ENCODE peak calls at places on chromosomes 5 and 9, in nine cellular contexts. L is astrocyte of the spinal cord, A is cardiac fibroblast, E is tibial artery, J is NT2/D1, H is fibroblast of pulmonary artery, Q is HL-60, F is kidney epithelial cell, B is GM06990. G is an unnamed sample.

GRCh38 chr9:119639287-119639955 is 270.2 kb upstream of the BRINP1 start:
- DNase-seq in L (peak), A (peak), E (no peak), J (peak), H (peak), Q (no peak), F (peak), B (no peak), G (no peak)

GRCh38 chr5:177113566-177114424 is 19.8 kb upstream of the NSD1 start:
- DNase-seq in L (peak), A (peak), E (peak), J (no peak), H (peak), Q (peak), F (no peak), B (peak), G (peak)

GRCh38 chr9:116639251-116639741 is 47.8 kb upstream of the TRIM32 start:
- DNase-seq in L (peak), A (peak), E (no peak), J (no peak), H (peak), Q (no peak), F (no peak), B (no peak), G (no peak)

GRCh38 chr5:96081276-96081858 is 119.7 kb upstream of the ELL2 start:
- DNase-seq in L (no peak), A (peak), E (no peak), J (no peak), H (peak), Q (no peak), F (no peak), B (no peak), G (no peak)

GRCh38 chr5:102528600-102528999 is 29.8 kb upstream of the SLCO6A1 start:
- DNase-seq in L (no peak), A (peak), E (no peak), J (no peak), H (peak), Q (no peak), F (no peak), B (no peak), G (no peak)

GRCh38 chr9:132673355-132673754 is 3.1 kb downstream of the GTF3C4 start:
- DNase-seq in L (peak), A (peak), E (no peak), J (no peak), H (peak), Q (no peak), F (no peak), B (no peak), G (no peak)

GRCh38 chr5:180969406-180969805 is 19.2 kb upstream of the BTNL3 start:
- DNase-seq in L (no peak), A (no peak), E (no peak), J (no peak), H (no peak), Q (no peak), F (no peak), B (no peak), G (no peak)

GRCh38 chr5:60633336-60633735 is 66.6 kb downstream of the DEPDC1B start:
- DNase-seq in L (peak), A (peak), E (no peak), J (no peak), H (peak), Q (no peak), F (no peak), B (no peak), G (no peak)

GRCh38 chr9:26324787-26325186 is 567.8 kb downstream of the CAAP1 start:
- DNase-seq in L (no peak), A (no peak), E (no peak), J (no peak), H (peak), Q (no peak), F (no peak), B (no peak), G (no peak)

GRCh38 chr9:72280913-72281500 is 84.0 kb downstream of the ZFAND5 start:
- DNase-seq in L (peak), A (peak), E (peak), J (peak), H (peak), Q (peak), F (no peak), B (peak), G (peak)

GRCh38 chr9:93286252-93287188 is 102.6 kb downstream of the WNK2 start:
- DNase-seq in L (no peak), A (no peak), E (no peak), J (no peak), H (no peak), Q (no peak), F (no peak), B (no peak), G (no peak)

GRCh38 chr9:7790022-7790818 is 9.4 kb downstream of the DMAC1 start:
- DNase-seq in L (no peak), A (no peak), E (no peak), J (no peak), H (no peak), Q (no peak), F (no peak), B (no peak), G (no peak)

GRCh38 chr5:169429044-169429443 is 128.1 kb upstream of the SLIT3 start:
- DNase-seq in L (no peak), A (peak), E (no peak), J (no peak), H (peak), Q (no peak), F (no peak), B (no peak), G (no peak)

GRCh38 chr9:88198346-88198807 is 60.1 kb upstream of the SPATA31C2 start:
- DNase-seq in L (peak), A (peak), E (peak), J (no peak), H (peak), Q (peak), F (no peak), B (no peak), G (no peak)

GRCh38 chr5:14326035-14326909 is 183.1 kb downstream of the TRIO start:
- DNase-seq in L (no peak), A (no peak), E (no peak), J (no peak), H (no peak), Q (no peak), F (no peak), B (no peak), G (no peak)

GRCh38 chr5:78824826-78825225 is 160.3 kb downstream of the ARSB start:
- DNase-seq in L (peak), A (no peak), E (no peak), J (no peak), H (peak), Q (no peak), F (no peak), B (no peak), G (no peak)

GRCh38 chr9:109311731-109312130 is 9.1 kb downstream of the EPB41L4B start:
- DNase-seq in L (no peak), A (peak), E (no peak), J (no peak), H (no peak), Q (no peak), F (no peak), B (no peak), G (no peak)

GRCh38 chr9:26326473-26327044 is 566.0 kb downstream of the CAAP1 start:
- DNase-seq in L (peak), A (peak), E (no peak), J (peak), H (peak), Q (peak), F (peak), B (no peak), G (peak)

GRCh38 chr5:33892419-33893151 is 795 bp upstream of the ADAMTS12 start:
- DNase-seq in L (peak), A (peak), E (peak), J (no peak), H (peak), Q (no peak), F (peak), B (no peak), G (no peak)

GRCh38 chr9:128494108-128494742 is 10.3 kb upstream of the GLE1 start:
- DNase-seq in L (peak), A (peak), E (peak), J (no peak), H (peak), Q (peak), F (no peak), B (no peak), G (no peak)

GRCh38 chr5:154302181-154302580 is 111.6 kb downstream of the GALNT10 start:
- DNase-seq in L (peak), A (no peak), E (peak), J (no peak), H (peak), Q (no peak), F (no peak), B (no peak), G (peak)

GRCh38 chr9:89175739-89176360 is 2.8 kb downstream of the SHC3 start:
- DNase-seq in L (peak), A (no peak), E (no peak), J (no peak), H (peak), Q (no peak), F (no peak), B (no peak), G (no peak)

GRCh38 chr9:95874989-95875304 is 544 bp upstream of the ERCC6L2 start:
- DNase-seq in L (no peak), A (no peak), E (peak), J (no peak), H (peak), Q (peak), F (no peak), B (no peak), G (peak)

GRCh38 chr5:154593091-154593490 is 115.1 kb upstream of the HAND1 start:
- DNase-seq in L (peak), A (peak), E (no peak), J (no peak), H (peak), Q (no peak), F (no peak), B (no peak), G (no peak)

GRCh38 chr5:72623936-72624335 is 116.7 kb upstream of the ZNF366 start:
- DNase-seq in L (no peak), A (no peak), E (no peak), J (no peak), H (no peak), Q (no peak), F (no peak), B (no peak), G (no peak)

GRCh38 chr9:69945671-69946141 is 97.9 kb upstream of the MAMDC2 start:
- DNase-seq in L (peak), A (peak), E (peak), J (no peak), H (peak), Q (peak), F (no peak), B (no peak), G (no peak)

GRCh38 chr5:23717486-23717885 is 210.1 kb downstream of the PRDM9 start:
- DNase-seq in L (no peak), A (no peak), E (no peak), J (no peak), H (no peak), Q (no peak), F (no peak), B (no peak), G (no peak)

GRCh38 chr5:14830210-14831005 is 41.2 kb downstream of the ANKH start:
- DNase-seq in L (peak), A (peak), E (no peak), J (no peak), H (no peak), Q (no peak), F (no peak), B (no peak), G (no peak)

GRCh38 chr5:126208691-126209090 is 214.5 kb upstream of the GRAMD2B start:
- DNase-seq in L (no peak), A (no peak), E (no peak), J (no peak), H (no peak), Q (no peak), F (no peak), B (no peak), G (no peak)

GRCh38 chr5:96434201-96434645 is 1.2 kb upstream of the PCSK1 start:
- DNase-seq in L (peak), A (peak), E (peak), J (peak), H (peak), Q (peak), F (peak), B (peak), G (peak)

GRCh38 chr9:135660407-135660806 is 2.7 kb upstream of the LCN9 start:
- DNase-seq in L (no peak), A (no peak), E (no peak), J (no peak), H (no peak), Q (no peak), F (no peak), B (no peak), G (no peak)

GRCh38 chr9:16309350-16310271 is 560.9 kb downstream of the BNC2 start:
- DNase-seq in L (peak), A (no peak), E (peak), J (no peak), H (peak), Q (no peak), F (no peak), B (no peak), G (no peak)

GRCh38 chr9:135701067-135701967 is 668 bp upstream of the KCNT1 start:
- DNase-seq in L (no peak), A (no peak), E (no peak), J (no peak), H (no peak), Q (no peak), F (no peak), B (no peak), G (no peak)

GRCh38 chr5:150567031-150567680 is 59.2 kb downstream of the NDST1 start:
- DNase-seq in L (peak), A (peak), E (no peak), J (no peak), H (peak), Q (peak), F (no peak), B (no peak), G (no peak)

GRCh38 chr9:135219676-135220600 is 132.5 kb downstream of the OLFM1 start:
- DNase-seq in L (no peak), A (no peak), E (peak), J (no peak), H (no peak), Q (no peak), F (no peak), B (no peak), G (no peak)

GRCh38 chr9:70315389-70315788 is 56.6 kb downstream of the SMC5 start:
- DNase-seq in L (peak), A (peak), E (no peak), J (no peak), H (peak), Q (no peak), F (no peak), B (no peak), G (no peak)

GRCh38 chr5:168324864-168325615 is 33.6 kb downstream of the WWC1 start:
- DNase-seq in L (no peak), A (no peak), E (no peak), J (no peak), H (no peak), Q (no peak), F (peak), B (no peak), G (no peak)

GRCh38 chr5:147483197-147483790 is 26.6 kb downstream of the DPYSL3 start:
- DNase-seq in L (no peak), A (no peak), E (no peak), J (no peak), H (no peak), Q (no peak), F (no peak), B (no peak), G (no peak)
- H3K4me3 ChIP-seq in L (no peak), A (no peak), E (no peak), J (no peak), H (no peak), Q (no peak), F (no peak), B (no peak), G (no peak)

DNA sequence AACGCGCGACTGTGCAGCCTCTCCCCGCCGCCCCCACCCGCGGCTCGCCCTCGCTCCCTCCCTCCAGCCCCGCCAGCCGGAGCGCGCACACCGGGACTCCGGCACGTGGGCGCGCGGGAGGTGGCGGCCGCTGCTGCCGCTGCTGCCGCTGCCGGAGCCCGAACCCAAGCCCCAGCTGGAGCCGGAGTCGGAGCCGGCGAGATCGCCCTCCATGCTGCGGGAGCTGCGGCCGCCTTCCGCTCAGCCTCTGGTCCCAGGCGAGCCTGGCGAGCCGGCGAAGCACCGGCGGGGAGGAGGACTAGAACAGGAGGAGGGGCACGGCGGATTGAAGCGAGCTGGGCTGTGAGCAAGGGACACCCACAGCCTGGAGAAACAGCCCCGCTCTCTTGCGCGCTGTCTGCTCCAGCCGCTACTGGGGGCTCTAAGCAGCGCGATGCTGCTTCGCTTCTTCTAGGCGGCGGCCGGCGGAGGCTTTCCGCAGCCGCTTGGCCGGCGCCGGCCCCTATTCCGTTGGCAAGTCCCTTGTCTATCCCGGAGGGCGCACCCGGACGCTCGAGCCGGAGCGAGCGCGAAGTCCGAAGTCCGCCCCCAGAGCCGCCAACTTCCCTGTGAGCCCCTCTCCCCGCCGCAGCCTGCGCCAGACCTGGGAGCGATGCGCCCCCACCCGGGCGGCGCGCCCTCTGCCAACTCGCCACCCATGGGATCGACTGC is 598.7 kb upstream of the SGCD start:
- DNase-seq in L (peak), A (peak), E (peak), J (peak), H (peak), Q (no peak), F (no peak), B (no peak), G (peak)
- H3K4me3 ChIP-seq in L (no peak), A (no peak), E (peak), J (peak), H (no peak), Q (no peak), F (peak), B (no peak), G (peak)

DNA sequence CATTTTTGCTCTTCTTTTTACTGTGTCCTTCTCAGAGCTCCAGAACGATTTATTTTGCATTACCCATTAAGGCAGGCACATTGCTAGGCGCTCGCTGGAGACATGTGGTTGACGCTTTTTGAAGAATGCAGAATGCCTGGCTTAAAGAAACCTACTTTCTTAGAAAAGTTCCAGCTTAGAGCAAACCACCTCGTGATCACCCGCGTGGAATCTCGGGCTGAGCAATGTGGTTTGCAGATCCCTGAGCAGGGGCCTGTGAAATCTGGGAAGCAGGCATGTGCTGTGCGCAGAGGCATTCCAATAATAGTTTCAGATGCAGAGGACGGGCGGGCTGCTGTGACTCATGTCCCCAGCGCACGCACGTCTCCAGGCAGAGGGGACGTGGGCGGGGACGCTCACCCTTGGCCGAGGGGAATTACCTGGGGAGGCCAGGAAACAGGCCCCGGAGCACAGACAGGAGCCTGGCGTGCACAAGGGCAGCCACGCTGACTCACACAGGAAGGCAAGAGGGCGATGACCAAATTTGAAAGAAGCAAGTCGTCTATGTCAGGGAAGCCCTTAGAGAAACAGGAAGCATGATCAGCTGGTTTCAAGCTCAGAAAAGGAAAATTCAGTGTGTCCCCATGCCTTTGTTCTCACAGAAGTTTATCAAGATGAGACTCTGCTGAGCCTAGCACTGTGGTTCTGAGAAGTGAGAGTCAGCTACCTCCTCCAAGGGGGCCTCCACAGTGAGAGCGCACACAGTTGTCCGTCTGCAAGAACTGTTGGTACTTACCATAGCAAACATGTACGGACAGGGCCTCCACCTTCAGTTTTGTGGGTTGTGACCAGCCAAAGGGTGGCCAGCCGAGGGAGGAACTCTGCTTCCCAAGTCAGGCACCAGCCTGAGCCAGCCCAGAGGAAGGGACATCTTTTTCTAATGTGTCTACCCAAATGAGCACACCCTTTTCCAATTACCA is 218.6 kb downstream of the PIK3R1 start:
- DNase-seq in L (peak), A (peak), E (peak), J (no peak), H (peak), Q (peak), F (peak), B (peak), G (peak)
- H3K4me3 ChIP-seq in L (no peak), A (no peak), E (no peak), J (no peak), H (no peak), Q (no peak), F (no peak), B (no peak), G (no peak)

GRCh38 chr9:114370985-114371335 is 16.8 kb downstream of the AKNA start:
- DNase-seq in L (no peak), A (no peak), E (no peak), J (no peak), H (no peak), Q (no peak), F (no peak), B (no peak), G (peak)
- H3K4me3 ChIP-seq in L (no peak), A (no peak), E (no peak), J (no peak), H (no peak), Q (no peak), F (no peak), B (no peak), G (no peak)

GRCh38 chr5:158951461-158951860 is 148.3 kb downstream of the EBF1 start:
- DNase-seq in L (no peak), A (no peak), E (no peak), J (no peak), H (no peak), Q (no peak), F (no peak), B (no peak), G (no peak)
- H3K4me3 ChIP-seq in L (no peak), A (no peak), E (no peak), J (no peak), H (no peak), Q (no peak), F (no peak), B (no peak), G (no peak)

GRCh38 chr9:14343236-14343947 is 29.5 kb upstream of the NFIB start:
- DNase-seq in L (no peak), A (no peak), E (no peak), J (no peak), H (no peak), Q (no peak), F (no peak), B (no peak), G (no peak)
- H3K4me3 ChIP-seq in L (no peak), A (no peak), E (peak), J (no peak), H (no peak), Q (no peak), F (no peak), B (no peak), G (no peak)

G was measured in dorsolateral prefrontal cortex.